ENCODE peak calls at places on chromosomes 11 and 22, in nine cellular contexts. Y, I, C, J, W, V, S, U and N are unnamed samples.

GRCh38 chr22:48523091-48523490 is 1304.6 kb downstream of the BRD1 start:
- DNase-seq in Y (no peak), I (no peak), C (peak; percentile 7), J (no peak), W (no peak), V (no peak), S (no peak), U (no peak), N (no peak)

GRCh38 chr11:94127632-94128031 is 1.0 kb upstream of the PANX1 start:
- DNase-seq in Y (no peak), I (no peak), C (no peak), J (no peak), W (no peak), V (no peak), S (no peak), U (no peak), N (no peak)

GRCh38 chr22:17318817-17319216 is 50.4 kb upstream of the CECR2 start:
- DNase-seq in Y (no peak), I (no peak), C (no peak), J (no peak), W (no peak), V (no peak), S (no peak), U (no peak), N (no peak)

GRCh38 chr11:60757231-60757800 is 649 bp downstream of the MS4A15 start:
- DNase-seq in Y (no peak), I (no peak), C (no peak), J (no peak), W (no peak), V (no peak), S (no peak), U (no peak), N (no peak)

GRCh38 chr11:9461068-9461759 is 402 bp downstream of the ZNF143 start:
- DNase-seq in Y (peak; percentile 70), I (peak; percentile 92), C (peak; percentile 87), J (peak; percentile 83), W (peak; percentile 86), V (peak; percentile 96), S (peak; percentile 92), U (peak; percentile 89), N (peak; percentile 90)

GRCh38 chr11:64114231-64114630 is 51.7 kb downstream of the MACROD1 start:
- DNase-seq in Y (no peak), I (no peak), C (no peak), J (no peak), W (no peak), V (no peak), S (no peak), U (no peak), N (no peak)

GRCh38 chr22:44365196-44365802 is 52.5 kb upstream of the SHISAL1 start:
- DNase-seq in Y (no peak), I (no peak), C (peak; percentile 29), J (no peak), W (no peak), V (peak; percentile 32), S (no peak), U (peak; percentile 15), N (no peak)

GRCh38 chr11:117525866-117526265 is 198.2 kb downstream of the CEP164 start:
- DNase-seq in Y (no peak), I (no peak), C (no peak), J (no peak), W (no peak), V (no peak), S (no peak), U (no peak), N (no peak)

GRCh38 chr22:49513358-49513851 is 314.3 kb downstream of the BRD1 start:
- DNase-seq in Y (no peak), I (no peak), C (no peak), J (peak; percentile 8), W (no peak), V (no peak), S (no peak), U (no peak), N (no peak)

GRCh38 chr11:129694538-129694937 is 121.1 kb upstream of the TMEM45B start:
- DNase-seq in Y (no peak), I (no peak), C (no peak), J (no peak), W (no peak), V (no peak), S (no peak), U (peak; percentile 54), N (no peak)
- TF ChIP-seq CTCF in Y (no peak), I (no peak), C (no peak), J (no peak), W (no peak), V (no peak), S (no peak), U (no peak), N (no peak)

GRCh38 chr22:20138868-20139267 is 7.3 kb downstream of the ZDHHC8 start:
- DNase-seq in Y (no peak), I (no peak), C (no peak), J (no peak), W (no peak), V (no peak), S (no peak), U (no peak), N (no peak)

GRCh38 chr22:20139391-20140106 is 7.9 kb downstream of the ZDHHC8 start:
- DNase-seq in Y (no peak), I (no peak), C (no peak), J (no peak), W (no peak), V (no peak), S (no peak), U (no peak), N (no peak)

GRCh38 chr22:20141186-20142077 is 9.4 kb downstream of the CCDC188 start:
- DNase-seq in Y (no peak), I (no peak), C (peak; percentile 88), J (no peak), W (peak; percentile 82), V (no peak), S (peak; percentile 36), U (no peak), N (no peak)

GRCh38 chr22:20140521-20140964 is 8.9 kb downstream of the ZDHHC8 start:
- DNase-seq in Y (no peak), I (no peak), C (no peak), J (no peak), W (no peak), V (no peak), S (no peak), U (no peak), N (no peak)

DNA sequence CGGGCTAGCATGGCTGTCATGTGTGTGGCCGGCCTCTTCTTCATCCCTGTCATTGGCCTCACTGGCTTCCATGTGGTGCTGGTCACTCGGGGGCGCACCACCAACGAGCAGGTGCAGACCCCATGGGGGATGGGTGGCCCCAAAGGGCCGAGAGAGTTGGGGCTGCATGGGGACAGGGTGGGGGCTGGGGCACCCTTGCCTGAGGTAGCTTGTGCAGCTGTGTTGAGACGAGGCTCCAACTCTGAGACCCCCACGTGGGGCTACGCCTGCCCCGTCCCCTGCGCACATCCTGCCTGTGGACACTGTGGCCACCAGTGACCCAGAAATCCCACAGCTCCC is 8.5 kb downstream of the ZDHHC8 start:
- DNase-seq in Y (no peak), I (no peak), C (no peak), J (no peak), W (no peak), V (no peak), S (no peak), U (no peak), N (no peak)
- TF ChIP-seq CTCF in Y (no peak), I (no peak), C (no peak), J (no peak), W (no peak), V (no peak), S (no peak), U (no peak), N (no peak)

GRCh38 chr11:114157476-114158050 is 98.1 kb downstream of the ZBTB16 start:
- DNase-seq in Y (no peak), I (no peak), C (no peak), J (no peak), W (no peak), V (peak; percentile 85), S (no peak), U (no peak), N (no peak)

GRCh38 chr11:114160884-114161283 is 101.4 kb downstream of the ZBTB16 start:
- DNase-seq in Y (no peak), I (no peak), C (no peak), J (no peak), W (no peak), V (peak; percentile 73), S (no peak), U (no peak), N (no peak)

GRCh38 chr11:114159802-114160588 is 100.5 kb downstream of the ZBTB16 start:
- DNase-seq in Y (peak; percentile 91), I (peak; percentile 55), C (peak; percentile 92), J (peak; percentile 100), W (peak; percentile 90), V (peak; percentile 99), S (peak; percentile 97), U (peak; percentile 99), N (peak; percentile 20)

GRCh38 chr11:114159320-114159719 is 99.8 kb downstream of the ZBTB16 start:
- DNase-seq in Y (no peak), I (no peak), C (no peak), J (no peak), W (no peak), V (peak; percentile 72), S (no peak), U (no peak), N (no peak)

DNA sequence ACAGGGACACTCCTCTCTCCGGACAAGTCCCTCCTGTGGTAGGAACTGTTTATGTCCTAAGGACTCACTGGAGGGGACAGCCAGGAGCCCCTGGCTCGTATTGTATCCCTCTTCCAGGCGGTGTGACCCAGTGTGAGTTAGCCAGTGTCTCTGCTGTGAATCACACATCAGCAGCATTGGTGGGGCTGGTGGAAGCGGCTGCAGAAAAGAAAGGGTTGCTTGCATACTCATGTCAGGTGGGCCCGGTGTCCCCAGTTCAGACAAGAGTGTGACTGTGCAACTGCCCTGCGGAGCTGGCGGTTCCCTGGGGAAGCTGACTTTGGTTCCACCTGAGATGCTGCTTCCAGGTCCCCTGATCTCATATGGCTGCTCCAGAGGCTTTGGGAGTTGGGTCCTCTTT is 99.4 kb downstream of the ZBTB16 start:
- DNase-seq in Y (no peak), I (no peak), C (no peak), J (no peak), W (peak; percentile 56), V (peak; percentile 75), S (no peak), U (no peak), N (no peak)
- TF ChIP-seq CTCF in Y (no peak), I (no peak), C (no peak), J (no peak), W (no peak), V (no peak), S (no peak), U (no peak), N (no peak)

DNA sequence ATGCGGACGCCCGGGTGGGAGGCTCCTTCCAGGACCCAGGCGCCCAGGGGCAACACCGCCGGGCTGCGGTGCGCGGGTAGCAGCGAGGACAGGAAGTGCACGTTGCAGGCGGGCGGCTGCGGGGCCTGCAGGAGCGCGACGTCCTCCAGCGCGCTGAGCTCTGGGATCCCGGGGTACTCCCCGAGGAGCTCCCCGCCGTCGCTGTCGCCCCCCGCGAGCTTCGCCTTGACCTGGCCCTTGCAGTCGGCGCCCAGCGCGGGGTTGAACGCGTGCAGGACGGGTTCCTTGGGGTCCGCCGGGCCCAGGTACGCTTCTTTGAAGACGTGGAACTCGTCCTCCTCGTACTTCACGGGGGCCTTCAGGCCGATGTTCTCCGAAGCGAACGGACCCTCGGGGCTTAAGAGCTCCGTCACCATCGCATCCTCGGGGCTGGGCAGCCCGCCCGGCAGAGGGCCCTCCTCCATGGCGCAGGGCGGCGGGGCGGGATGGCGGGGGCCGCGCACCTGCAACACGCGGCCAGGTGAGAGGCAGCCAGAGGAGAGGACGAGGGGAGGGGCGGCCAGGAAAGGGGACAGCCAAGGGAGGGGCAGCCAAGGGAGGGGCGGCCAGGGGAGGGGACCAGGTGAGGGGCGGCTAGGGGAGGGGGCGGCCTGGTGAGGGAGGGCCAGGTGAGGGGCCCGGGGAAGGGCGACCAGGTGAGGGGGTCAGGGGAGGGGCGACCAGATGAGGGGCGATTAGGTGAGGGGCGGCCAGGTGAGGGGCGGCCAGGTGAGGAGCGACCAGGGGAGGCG is 928 bp downstream of the TESMIN start:
- DNase-seq in Y (no peak), I (peak; percentile 71), C (no peak), J (no peak), W (no peak), V (peak; percentile 57), S (no peak), U (peak; percentile 56), N (peak; percentile 51)
- TF ChIP-seq CTCF in Y (no peak), I (no peak), C (no peak), J (no peak), W (no peak), V (no peak), S (no peak), U (no peak), N (no peak)